ENCODE peak calls at places on chromosome 13, in eight cellular contexts. One of them, this sample, is unnamed.

GRCh38 chr13:60627071-60627686 is 230.2 kb downstream of the TDRD3 start:
- DNase-seq in IMR-90: peak; percentile 3
- DNase-seq in GM23248: peak; percentile 50
- DNase-seq in fibroblast of lung: peak; percentile 2
- DNase-seq in HCT116: peak; percentile 19
- DNase-seq in SK-N-SH: peak; percentile 51
- DNase-seq in GM23338: peak; percentile 91
- DNase-seq in neural progenitor cell: peak; percentile 90
- DNase-seq in this sample: peak; percentile 58

GRCh38 chr13:60370343-60370742 is 26.7 kb upstream of the TDRD3 start:
- DNase-seq in IMR-90: no peak
- DNase-seq in GM23248: no peak
- DNase-seq in fibroblast of lung: no peak
- DNase-seq in HCT116: no peak
- DNase-seq in SK-N-SH: no peak
- DNase-seq in GM23338: no peak
- DNase-seq in neural progenitor cell: no peak
- DNase-seq in this sample: no peak

GRCh38 chr13:110559429-110559943 is 2.0 kb downstream of the RAB20 start:
- DNase-seq in IMR-90: peak; percentile 62
- DNase-seq in GM23248: peak; percentile 72
- DNase-seq in fibroblast of lung: peak; percentile 58
- DNase-seq in HCT116: no peak
- DNase-seq in SK-N-SH: no peak
- DNase-seq in GM23338: no peak
- DNase-seq in neural progenitor cell: no peak
- DNase-seq in this sample: peak; percentile 97

GRCh38 chr13:59111711-59112110 is 1052.0 kb downstream of the DIAPH3 start:
- DNase-seq in IMR-90: peak; percentile 86
- DNase-seq in GM23248: peak; percentile 0
- DNase-seq in fibroblast of lung: peak; percentile 76
- DNase-seq in HCT116: no peak
- DNase-seq in SK-N-SH: no peak
- DNase-seq in GM23338: no peak
- DNase-seq in neural progenitor cell: no peak
- DNase-seq in this sample: peak; percentile 48

GRCh38 chr13:101875717-101876393 is 423.4 kb downstream of the ITGBL1 start:
- DNase-seq in IMR-90: peak; percentile 55
- DNase-seq in GM23248: peak; percentile 12
- DNase-seq in fibroblast of lung: peak; percentile 77
- DNase-seq in HCT116: no peak
- DNase-seq in SK-N-SH: no peak
- DNase-seq in GM23338: no peak
- DNase-seq in neural progenitor cell: no peak
- DNase-seq in this sample: no peak

GRCh38 chr13:107144432-107144831 is 576.5 kb upstream of the ARGLU1 start:
- DNase-seq in IMR-90: peak; percentile 27
- DNase-seq in GM23248: peak; percentile 22
- DNase-seq in fibroblast of lung: peak; percentile 55
- DNase-seq in HCT116: no peak
- DNase-seq in SK-N-SH: no peak
- DNase-seq in GM23338: peak; percentile 11
- DNase-seq in neural progenitor cell: no peak
- DNase-seq in this sample: no peak

GRCh38 chr13:44305845-44306244 is 67.8 kb upstream of the SERP2 start:
- DNase-seq in IMR-90: peak; percentile 67
- DNase-seq in GM23248: peak; percentile 14
- DNase-seq in fibroblast of lung: peak; percentile 50
- DNase-seq in HCT116: no peak
- DNase-seq in SK-N-SH: no peak
- DNase-seq in GM23338: peak; percentile 19
- DNase-seq in neural progenitor cell: peak; percentile 34
- DNase-seq in this sample: no peak

GRCh38 chr13:45398862-45399261 is 19.3 kb downstream of the SLC25A30 start:
- DNase-seq in IMR-90: no peak
- DNase-seq in GM23248: no peak
- DNase-seq in fibroblast of lung: no peak
- DNase-seq in HCT116: no peak
- DNase-seq in SK-N-SH: no peak
- DNase-seq in GM23338: no peak
- DNase-seq in neural progenitor cell: no peak
- DNase-seq in this sample: no peak

GRCh38 chr13:74825170-74825948 is 656.6 kb downstream of the TBC1D4 start:
- DNase-seq in IMR-90: peak; percentile 49
- DNase-seq in GM23248: peak; percentile 85
- DNase-seq in fibroblast of lung: peak; percentile 84
- DNase-seq in HCT116: no peak
- DNase-seq in SK-N-SH: no peak
- DNase-seq in GM23338: peak; percentile 2
- DNase-seq in neural progenitor cell: peak; percentile 79
- DNase-seq in this sample: peak; percentile 73
- H2AFZ ChIP-seq in IMR-90: no peak overlapping the region
- H2AFZ ChIP-seq in GM23248: no peak overlapping the region
- H2AFZ ChIP-seq in fibroblast of lung: no peak overlapping the region
- H2AFZ ChIP-seq in HCT116: no peak overlapping the region
- H2AFZ ChIP-seq in SK-N-SH: no peak overlapping the region
- H2AFZ ChIP-seq in GM23338: no peak overlapping the region
- H2AFZ ChIP-seq in neural progenitor cell: no peak overlapping the region
- H2AFZ ChIP-seq in this sample: no peak overlapping the region

GRCh38 chr13:34156841-34157365 is 339.0 kb downstream of the RFC3 start:
- DNase-seq in IMR-90: peak; percentile 95
- DNase-seq in GM23248: peak; percentile 98
- DNase-seq in fibroblast of lung: peak; percentile 83
- DNase-seq in HCT116: peak; percentile 92
- DNase-seq in SK-N-SH: no peak
- DNase-seq in GM23338: no peak
- DNase-seq in neural progenitor cell: no peak
- DNase-seq in this sample: peak; percentile 45
- H3K27ac ChIP-seq in IMR-90: no peak overlapping the region
- H3K27ac ChIP-seq in GM23248: peak overlapping the region; percentile 57
- H3K27ac ChIP-seq in fibroblast of lung: peak overlapping the region; percentile 37
- H3K27ac ChIP-seq in HCT116: peak overlapping the region; percentile 78
- H3K27ac ChIP-seq in SK-N-SH: peak overlapping the region; percentile 86
- H3K27ac ChIP-seq in GM23338: no peak overlapping the region
- H3K27ac ChIP-seq in neural progenitor cell: no peak overlapping the region
- H3K27ac ChIP-seq in this sample: peak overlapping the region; percentile 47

GRCh38 chr13:46757640-46758039 is 39.3 kb downstream of the ESD start:
- DNase-seq in IMR-90: no peak
- DNase-seq in GM23248: no peak
- DNase-seq in fibroblast of lung: no peak
- DNase-seq in HCT116: no peak
- DNase-seq in SK-N-SH: no peak
- DNase-seq in GM23338: no peak
- DNase-seq in neural progenitor cell: no peak
- DNase-seq in this sample: no peak
- H2AFZ ChIP-seq in IMR-90: no peak overlapping the region
- H2AFZ ChIP-seq in GM23248: no peak overlapping the region
- H2AFZ ChIP-seq in fibroblast of lung: no peak overlapping the region
- H2AFZ ChIP-seq in HCT116: no peak overlapping the region
- H2AFZ ChIP-seq in SK-N-SH: no peak overlapping the region
- H2AFZ ChIP-seq in GM23338: no peak overlapping the region
- H2AFZ ChIP-seq in neural progenitor cell: no peak overlapping the region
- H2AFZ ChIP-seq in this sample: no peak overlapping the region

DNA sequence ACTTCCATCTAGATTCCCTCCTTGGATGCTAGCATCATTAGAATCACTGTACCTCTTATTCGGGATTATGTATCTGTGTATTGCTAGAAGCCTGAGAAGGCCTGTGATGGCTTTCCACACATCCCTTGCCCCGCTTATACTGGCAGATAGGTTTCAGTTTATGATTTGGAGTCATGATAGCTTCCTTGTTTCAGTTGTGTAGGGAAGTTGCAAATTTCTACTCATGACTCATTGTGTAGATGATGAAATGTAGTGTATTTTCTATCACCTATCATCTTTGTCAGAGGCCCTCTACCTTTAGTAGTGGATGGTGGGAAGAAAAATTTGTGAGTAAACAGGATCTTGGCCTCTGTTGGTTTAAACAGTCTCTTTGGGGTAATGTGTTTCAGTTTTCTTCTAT is 165.2 kb downstream of the GGACT start:
- DNase-seq in IMR-90: peak; percentile 56
- DNase-seq in GM23248: peak; percentile 29
- DNase-seq in fibroblast of lung: peak; percentile 39
- DNase-seq in HCT116: no peak
- DNase-seq in SK-N-SH: no peak
- DNase-seq in GM23338: no peak
- DNase-seq in neural progenitor cell: no peak
- DNase-seq in this sample: no peak
- H3K27ac ChIP-seq in IMR-90: no peak overlapping the region
- H3K27ac ChIP-seq in GM23248: no peak overlapping the region
- H3K27ac ChIP-seq in fibroblast of lung: no peak overlapping the region
- H3K27ac ChIP-seq in HCT116: no peak overlapping the region
- H3K27ac ChIP-seq in SK-N-SH: no peak overlapping the region
- H3K27ac ChIP-seq in GM23338: peak overlapping the region; percentile 74
- H3K27ac ChIP-seq in neural progenitor cell: no peak overlapping the region
- H3K27ac ChIP-seq in this sample: no peak overlapping the region

GRCh38 chr13:113006660-113007059 is 37.6 kb downstream of the MCF2L start:
- DNase-seq in IMR-90: no peak
- DNase-seq in GM23248: no peak
- DNase-seq in fibroblast of lung: no peak
- DNase-seq in HCT116: no peak
- DNase-seq in SK-N-SH: no peak
- DNase-seq in GM23338: no peak
- DNase-seq in neural progenitor cell: no peak
- DNase-seq in this sample: no peak
- H2AFZ ChIP-seq in IMR-90: no peak overlapping the region
- H2AFZ ChIP-seq in GM23248: no peak overlapping the region
- H2AFZ ChIP-seq in fibroblast of lung: no peak overlapping the region
- H2AFZ ChIP-seq in HCT116: no peak overlapping the region
- H2AFZ ChIP-seq in SK-N-SH: no peak overlapping the region
- H2AFZ ChIP-seq in GM23338: no peak overlapping the region
- H2AFZ ChIP-seq in neural progenitor cell: no peak overlapping the region
- H2AFZ ChIP-seq in this sample: no peak overlapping the region

GRCh38 chr13:51811920-51812328 is 8.0 kb upstream of the DHRS12 start:
- DNase-seq in IMR-90: no peak
- DNase-seq in GM23248: no peak
- DNase-seq in fibroblast of lung: no peak
- DNase-seq in HCT116: no peak
- DNase-seq in SK-N-SH: no peak
- DNase-seq in GM23338: no peak
- DNase-seq in neural progenitor cell: no peak
- DNase-seq in this sample: no peak

GRCh38 chr13:51814825-51815650 is 11.1 kb upstream of the DHRS12 start:
- DNase-seq in IMR-90: peak; percentile 50
- DNase-seq in GM23248: peak; percentile 66
- DNase-seq in fibroblast of lung: peak; percentile 60
- DNase-seq in HCT116: peak; percentile 60
- DNase-seq in SK-N-SH: peak; percentile 79
- DNase-seq in GM23338: peak; percentile 89
- DNase-seq in neural progenitor cell: peak; percentile 76
- DNase-seq in this sample: peak; percentile 84

GRCh38 chr13:51816604-51817254 is 12.8 kb upstream of the DHRS12 start:
- DNase-seq in IMR-90: no peak
- DNase-seq in GM23248: no peak
- DNase-seq in fibroblast of lung: no peak
- DNase-seq in HCT116: peak; percentile 23
- DNase-seq in SK-N-SH: no peak
- DNase-seq in GM23338: no peak
- DNase-seq in neural progenitor cell: no peak
- DNase-seq in this sample: no peak

GRCh38 chr13:51815848-51816247 is 11.9 kb upstream of the DHRS12 start:
- DNase-seq in IMR-90: no peak
- DNase-seq in GM23248: no peak
- DNase-seq in fibroblast of lung: no peak
- DNase-seq in HCT116: no peak
- DNase-seq in SK-N-SH: no peak
- DNase-seq in GM23338: no peak
- DNase-seq in neural progenitor cell: no peak
- DNase-seq in this sample: no peak

DNA sequence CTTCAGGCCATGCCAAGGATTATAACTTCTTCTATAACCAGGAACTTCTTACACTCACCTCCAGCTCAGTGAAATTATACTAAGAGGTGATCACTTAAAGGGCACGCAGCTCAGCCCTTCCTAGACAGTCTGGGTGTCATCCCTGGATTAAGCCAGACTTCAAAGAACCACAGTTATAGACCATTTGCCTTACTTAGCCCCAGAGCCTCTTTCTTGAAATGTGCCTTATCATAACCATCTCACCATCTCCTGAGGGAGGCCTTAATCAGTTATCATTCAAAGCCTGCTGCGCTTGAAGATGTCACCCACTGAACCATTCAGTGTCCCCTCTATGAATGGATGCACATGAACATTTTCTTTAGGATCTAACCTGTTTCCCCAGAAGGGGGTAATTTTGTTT is 10.1 kb upstream of the DHRS12 start:
- DNase-seq in IMR-90: no peak
- DNase-seq in GM23248: no peak
- DNase-seq in fibroblast of lung: no peak
- DNase-seq in HCT116: no peak
- DNase-seq in SK-N-SH: no peak
- DNase-seq in GM23338: no peak
- DNase-seq in neural progenitor cell: no peak
- DNase-seq in this sample: no peak
- H3K27ac ChIP-seq in IMR-90: no peak overlapping the region
- H3K27ac ChIP-seq in GM23248: no peak overlapping the region
- H3K27ac ChIP-seq in fibroblast of lung: no peak overlapping the region
- H3K27ac ChIP-seq in HCT116: no peak overlapping the region
- H3K27ac ChIP-seq in SK-N-SH: no peak overlapping the region
- H3K27ac ChIP-seq in GM23338: no peak overlapping the region
- H3K27ac ChIP-seq in neural progenitor cell: no peak overlapping the region
- H3K27ac ChIP-seq in this sample: no peak overlapping the region

GRCh38 chr13:41548031-41548430 is 90.7 kb downstream of the RGCC start:
- DNase-seq in IMR-90: no peak
- DNase-seq in GM23248: peak; percentile 30
- DNase-seq in fibroblast of lung: no peak
- DNase-seq in HCT116: no peak
- DNase-seq in SK-N-SH: no peak
- DNase-seq in GM23338: no peak
- DNase-seq in neural progenitor cell: no peak
- DNase-seq in this sample: no peak

GRCh38 chr13:41547253-41548000 is 90.1 kb downstream of the RGCC start:
- DNase-seq in IMR-90: no peak
- DNase-seq in GM23248: peak; percentile 88
- DNase-seq in fibroblast of lung: no peak
- DNase-seq in HCT116: no peak
- DNase-seq in SK-N-SH: no peak
- DNase-seq in GM23338: no peak
- DNase-seq in neural progenitor cell: no peak
- DNase-seq in this sample: no peak

GRCh38 chr13:41549491-41549890 is 92.1 kb downstream of the RGCC start:
- DNase-seq in IMR-90: no peak
- DNase-seq in GM23248: no peak
- DNase-seq in fibroblast of lung: no peak
- DNase-seq in HCT116: no peak
- DNase-seq in SK-N-SH: no peak
- DNase-seq in GM23338: no peak
- DNase-seq in neural progenitor cell: no peak
- DNase-seq in this sample: no peak

GRCh38 chr13:41550239-41550638 is 92.9 kb downstream of the RGCC start:
- DNase-seq in IMR-90: no peak
- DNase-seq in GM23248: no peak
- DNase-seq in fibroblast of lung: no peak
- DNase-seq in HCT116: no peak
- DNase-seq in SK-N-SH: no peak
- DNase-seq in GM23338: no peak
- DNase-seq in neural progenitor cell: no peak
- DNase-seq in this sample: no peak

GRCh38 chr13:41548870-41549269 is 91.5 kb downstream of the RGCC start:
- DNase-seq in IMR-90: no peak
- DNase-seq in GM23248: no peak
- DNase-seq in fibroblast of lung: no peak
- DNase-seq in HCT116: no peak
- DNase-seq in SK-N-SH: no peak
- DNase-seq in GM23338: no peak
- DNase-seq in neural progenitor cell: no peak
- DNase-seq in this sample: no peak
- H2AFZ ChIP-seq in IMR-90: no peak overlapping the region
- H2AFZ ChIP-seq in GM23248: peak overlapping the region; percentile 32
- H2AFZ ChIP-seq in fibroblast of lung: no peak overlapping the region
- H2AFZ ChIP-seq in HCT116: no peak overlapping the region
- H2AFZ ChIP-seq in SK-N-SH: no peak overlapping the region
- H2AFZ ChIP-seq in GM23338: peak overlapping the region; percentile 23
- H2AFZ ChIP-seq in neural progenitor cell: no peak overlapping the region
- H2AFZ ChIP-seq in this sample: no peak overlapping the region

This sample was measured in osteoblast.